ENCODE peak calls at places on chromosome 14, in nine cellular contexts. Z is PC-3, G is GM23338, V is HCT116, M is SK-N-SH, F is neural progenitor cell, T is GM23248, X is hepatocyte, A is OCI-LY7. L is an unnamed sample.

GRCh38 chr14:72692678-72693077 is 201.2 kb downstream of the DPF3 start:
- DNase-seq in Z (no peak), G (peak; percentile 72), V (no peak), M (no peak), F (peak; percentile 69), T (no peak), X (peak; percentile 30), A (no peak), L (no peak)

GRCh38 chr14:61690982-61691381 is 4.3 kb upstream of the HIF1A start:
- DNase-seq in Z (no peak), G (no peak), V (no peak), M (no peak), F (no peak), T (no peak), X (no peak), A (no peak), L (no peak)

GRCh38 chr14:89502966-89503365 is 85.9 kb upstream of the FOXN3 start:
- DNase-seq in Z (no peak), G (no peak), V (no peak), M (no peak), F (no peak), T (no peak), X (no peak), A (no peak), L (no peak)

GRCh38 chr14:21825147-21825743 is 151.6 kb upstream of the OR4E1 start:
- DNase-seq in Z (peak; percentile 51), G (peak; percentile 91), V (peak; percentile 48), M (peak; percentile 26), F (peak; percentile 74), T (peak; percentile 8), X (peak; percentile 30), A (peak; percentile 58), L (peak; percentile 61)

GRCh38 chr14:101761032-101761880 is at the start of gene PPP2R5C:
- DNase-seq in Z (peak; percentile 75), G (peak; percentile 92), V (peak; percentile 62), M (peak; percentile 96), F (peak; percentile 96), T (peak; percentile 97), X (peak; percentile 96), A (peak; percentile 90), L (peak; percentile 63)

GRCh38 chr14:65729547-65729946 is 317.0 kb downstream of the FUT8 start:
- DNase-seq in Z (no peak), G (no peak), V (no peak), M (no peak), F (no peak), T (no peak), X (no peak), A (no peak), L (no peak)

GRCh38 chr14:53478174-53478573 is 325.1 kb upstream of the DDHD1 start:
- DNase-seq in Z (no peak), G (no peak), V (no peak), M (no peak), F (no peak), T (no peak), X (no peak), A (no peak), L (no peak)

GRCh38 chr14:85439696-85440328 is 90.1 kb upstream of the FLRT2 start:
- DNase-seq in Z (no peak), G (no peak), V (no peak), M (no peak), F (no peak), T (peak; percentile 57), X (no peak), A (no peak), L (no peak)

GRCh38 chr14:104446611-104447010 is 133.0 kb upstream of the C14orf180 start:
- DNase-seq in Z (no peak), G (no peak), V (no peak), M (no peak), F (no peak), T (no peak), X (no peak), A (no peak), L (no peak)

GRCh38 chr14:61034416-61035100 is 53.5 kb downstream of the SLC38A6 start:
- DNase-seq in Z (peak; percentile 45), G (no peak), V (no peak), M (no peak), F (no peak), T (no peak), X (no peak), A (peak; percentile 79), L (peak; percentile 47)

GRCh38 chr14:38079268-38079667 is 128.4 kb upstream of the SSTR1 start:
- DNase-seq in Z (peak; percentile 36), G (no peak), V (no peak), M (no peak), F (no peak), T (peak; percentile 69), X (peak; percentile 16), A (no peak), L (no peak)

GRCh38 chr14:104094709-104095425 is 9.4 kb downstream of the ASPG start:
- DNase-seq in Z (peak; percentile 70), G (peak; percentile 80), V (no peak), M (peak; percentile 92), F (peak; percentile 82), T (peak; percentile 55), X (peak; percentile 74), A (peak; percentile 52), L (peak; percentile 37)

GRCh38 chr14:103730490-103731035 is 15.0 kb downstream of the ZFYVE21 start:
- DNase-seq in Z (no peak), G (no peak), V (no peak), M (peak; percentile 58), F (no peak), T (no peak), X (no peak), A (no peak), L (no peak)

GRCh38 chr14:91906374-91906773 is 39.0 kb upstream of the TC2N start:
- DNase-seq in Z (no peak), G (no peak), V (no peak), M (no peak), F (no peak), T (no peak), X (no peak), A (no peak), L (no peak)

GRCh38 chr14:65211341-65211987 is 109.1 kb upstream of the MAX start:
- DNase-seq in Z (peak; percentile 85), G (no peak), V (no peak), M (no peak), F (no peak), T (peak; percentile 85), X (peak; percentile 29), A (no peak), L (no peak)

GRCh38 chr14:61461808-61462275 is 140.5 kb downstream of the PRKCH start:
- DNase-seq in Z (peak; percentile 97), G (peak; percentile 80), V (peak; percentile 34), M (peak; percentile 44), F (peak; percentile 71), T (peak; percentile 79), X (peak; percentile 76), A (peak; percentile 80), L (peak; percentile 39)

GRCh38 chr14:35277179-35277578 is 15.0 kb upstream of the PSMA6 start:
- DNase-seq in Z (peak; percentile 10), G (peak; percentile 12), V (no peak), M (no peak), F (no peak), T (no peak), X (no peak), A (no peak), L (no peak)

DNA sequence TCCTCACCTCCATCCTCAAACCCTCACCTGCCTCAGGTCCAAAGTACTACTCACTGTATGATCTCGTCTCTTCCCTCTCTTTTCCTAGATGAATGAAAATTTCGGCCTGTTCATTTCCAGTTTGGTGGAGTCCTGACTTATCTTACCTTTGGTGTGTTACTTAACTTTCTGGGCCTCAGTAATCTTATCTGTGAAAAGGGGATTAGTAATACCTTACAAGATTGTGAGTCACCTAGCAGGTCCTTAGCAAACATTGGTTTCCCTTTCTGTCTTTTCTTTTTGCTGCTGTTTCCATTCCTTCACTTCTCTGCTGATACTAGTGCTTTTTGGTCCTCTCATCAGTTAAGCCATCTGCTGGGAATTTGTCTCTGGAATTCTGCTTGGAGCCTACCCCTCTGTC is 52.8 kb downstream of the AKAP6 start:
- DNase-seq in Z (peak; percentile 68), G (no peak), V (no peak), M (no peak), F (no peak), T (peak; percentile 22), X (no peak), A (no peak), L (no peak)
- TF ChIP-seq EZH2phosphoT487 in Z (no peak), G (no peak), V (no peak), M (no peak), F (no peak), T (no peak), X (no peak), A (no peak), L (no peak)

DNA sequence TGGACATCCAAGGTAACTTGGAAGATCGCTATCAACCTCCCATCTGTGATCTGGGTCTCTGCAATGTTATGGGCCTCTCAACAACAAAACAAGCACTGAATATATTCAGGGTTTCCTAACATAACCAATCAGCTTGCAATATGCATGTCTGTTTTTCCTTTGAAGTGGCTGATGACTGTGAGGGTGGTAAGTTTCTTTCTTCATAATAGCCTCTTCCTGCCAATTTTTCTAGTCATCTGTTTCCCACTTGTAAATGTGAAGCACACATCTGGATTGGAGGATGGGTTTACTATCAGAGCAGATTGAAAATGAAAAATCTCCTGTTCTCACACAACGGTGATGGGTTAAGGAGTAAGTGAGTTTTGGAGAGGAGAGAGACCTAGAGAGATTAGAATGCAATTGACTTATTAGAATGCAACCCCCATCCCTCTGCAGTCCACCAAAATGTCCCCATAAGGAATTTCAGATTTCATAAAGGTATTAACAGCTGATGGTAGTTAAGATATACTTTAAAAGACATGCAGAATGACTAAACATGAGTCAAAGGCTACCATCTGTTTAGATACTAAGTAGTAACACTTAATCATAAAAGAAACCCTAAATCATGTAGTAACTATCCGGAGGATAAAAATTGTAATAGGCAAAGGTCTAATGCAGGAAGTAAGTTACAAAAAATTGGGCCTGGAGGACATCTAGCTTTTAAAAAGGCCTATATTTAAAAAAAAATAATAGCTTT is 58.4 kb upstream of the SAV1 start:
- DNase-seq in Z (peak; percentile 77), G (no peak), V (no peak), M (no peak), F (no peak), T (peak; percentile 92), X (no peak), A (no peak), L (no peak)
- TF ChIP-seq EZH2phosphoT487 in Z (no peak), G (no peak), V (no peak), M (no peak), F (no peak), T (peak; percentile 81), X (no peak), A (no peak), L (no peak)

GRCh38 chr14:97401714-97402113 is 604.5 kb downstream of the VRK1 start:
- DNase-seq in Z (no peak), G (no peak), V (no peak), M (no peak), F (no peak), T (no peak), X (no peak), A (no peak), L (no peak)

GRCh38 chr14:97407701-97408407 is 610.7 kb downstream of the VRK1 start:
- DNase-seq in Z (no peak), G (peak; percentile 30), V (no peak), M (no peak), F (no peak), T (no peak), X (no peak), A (no peak), L (no peak)

GRCh38 chr14:97402279-97402678 is 605.1 kb downstream of the VRK1 start:
- DNase-seq in Z (no peak), G (no peak), V (no peak), M (no peak), F (no peak), T (no peak), X (peak; percentile 25), A (no peak), L (no peak)
- TF ChIP-seq EZH2phosphoT487 in Z (no peak), G (no peak), V (no peak), M (no peak), F (no peak), T (no peak), X (no peak), A (no peak), L (no peak)

GRCh38 chr14:25846232-25846631 is 751.6 kb downstream of the NOVA1 start:
- DNase-seq in Z (no peak), G (no peak), V (no peak), M (no peak), F (no peak), T (no peak), X (no peak), A (no peak), L (no peak)
- TF ChIP-seq EZH2phosphoT487 in Z (no peak), G (no peak), V (no peak), M (no peak), F (no peak), T (no peak), X (no peak), A (no peak), L (no peak)